ENCODE peak calls at places on chromosomes 13 and 19, in nine cellular contexts. One of them, this sample, is unnamed.

GRCh38 chr13:72896869-72897268 is 114.9 kb downstream of the PIBF1 start:
- DNase-seq in C1 segment of cervical spinal cord: no peak
- DNase-seq in naive B cell: no peak
- DNase-seq in OCI-LY7: no peak
- DNase-seq in stimulated activated CD8-positive, alpha-beta memory T cell treated with anti-CD3 and anti-CD28 coated beads, Interleukin-4, amount 100 ng/mL, for 1 hour: no peak
- DNase-seq in G401: no peak
- DNase-seq in activated gamma-delta T cell treated with Interleukin-2 at 50 U/mL for 16 hours: no peak
- DNase-seq in retinal pigment epithelial cell: no peak
- DNase-seq in AG10803: no peak
- DNase-seq in this sample: no peak

GRCh38 chr13:26262156-26262555 is 8.2 kb downstream of the CDK8 start:
- DNase-seq in OCI-LY7: no peak
- DNase-seq in naive B cell: no peak
- DNase-seq in activated gamma-delta T cell treated with Interleukin-2 at 50 U/mL for 16 hours: no peak
- DNase-seq in C1 segment of cervical spinal cord: no peak
- DNase-seq in retinal pigment epithelial cell: no peak
- DNase-seq in stimulated activated CD8-positive, alpha-beta memory T cell treated with anti-CD3 and anti-CD28 coated beads, Interleukin-4, amount 100 ng/mL, for 1 hour: no peak
- DNase-seq in G401: no peak
- DNase-seq in AG10803: no peak
- DNase-seq in this sample: no peak

GRCh38 chr13:22744688-22745452 is 435.9 kb upstream of the SGCG start:
- DNase-seq in retinal pigment epithelial cell: no peak
- DNase-seq in C1 segment of cervical spinal cord: no peak
- DNase-seq in stimulated activated CD8-positive, alpha-beta memory T cell treated with anti-CD3 and anti-CD28 coated beads, Interleukin-4, amount 100 ng/mL, for 1 hour: no peak
- DNase-seq in activated gamma-delta T cell treated with Interleukin-2 at 50 U/mL for 16 hours: no peak
- DNase-seq in AG10803: no peak
- DNase-seq in G401: no peak
- DNase-seq in naive B cell: no peak
- DNase-seq in OCI-LY7: no peak
- DNase-seq in this sample: no peak

GRCh38 chr13:27619711-27620376 is 485 bp downstream of the LNX2 start:
- DNase-seq in AG10803: peak
- DNase-seq in OCI-LY7: peak
- DNase-seq in G401: peak
- DNase-seq in C1 segment of cervical spinal cord: peak
- DNase-seq in activated gamma-delta T cell treated with Interleukin-2 at 50 U/mL for 16 hours: peak
- DNase-seq in retinal pigment epithelial cell: no peak
- DNase-seq in stimulated activated CD8-positive, alpha-beta memory T cell treated with anti-CD3 and anti-CD28 coated beads, Interleukin-4, amount 100 ng/mL, for 1 hour: peak
- DNase-seq in naive B cell: no peak
- DNase-seq in this sample: peak

GRCh38 chr13:111343186-111343805 is 22.9 kb downstream of the TEX29 start:
- DNase-seq in naive B cell: no peak
- DNase-seq in retinal pigment epithelial cell: no peak
- DNase-seq in C1 segment of cervical spinal cord: no peak
- DNase-seq in G401: no peak
- DNase-seq in AG10803: no peak
- DNase-seq in activated gamma-delta T cell treated with Interleukin-2 at 50 U/mL for 16 hours: no peak
- DNase-seq in stimulated activated CD8-positive, alpha-beta memory T cell treated with anti-CD3 and anti-CD28 coated beads, Interleukin-4, amount 100 ng/mL, for 1 hour: no peak
- DNase-seq in OCI-LY7: no peak
- DNase-seq in this sample: no peak

GRCh38 chr13:34467450-34468083 is 474.5 kb upstream of the NBEA start:
- DNase-seq in naive B cell: no peak
- DNase-seq in activated gamma-delta T cell treated with Interleukin-2 at 50 U/mL for 16 hours: no peak
- DNase-seq in stimulated activated CD8-positive, alpha-beta memory T cell treated with anti-CD3 and anti-CD28 coated beads, Interleukin-4, amount 100 ng/mL, for 1 hour: no peak
- DNase-seq in retinal pigment epithelial cell: no peak
- DNase-seq in G401: no peak
- DNase-seq in AG10803: no peak
- DNase-seq in C1 segment of cervical spinal cord: no peak
- DNase-seq in OCI-LY7: no peak
- DNase-seq in this sample: no peak

GRCh38 chr13:112455476-112456059 is 79.4 kb downstream of the SPACA7 start:
- DNase-seq in OCI-LY7: no peak
- DNase-seq in G401: no peak
- DNase-seq in stimulated activated CD8-positive, alpha-beta memory T cell treated with anti-CD3 and anti-CD28 coated beads, Interleukin-4, amount 100 ng/mL, for 1 hour: no peak
- DNase-seq in AG10803: no peak
- DNase-seq in retinal pigment epithelial cell: no peak
- DNase-seq in C1 segment of cervical spinal cord: no peak
- DNase-seq in naive B cell: no peak
- DNase-seq in activated gamma-delta T cell treated with Interleukin-2 at 50 U/mL for 16 hours: no peak
- DNase-seq in this sample: no peak

GRCh38 chr19:32580353-32580900 is 563 bp upstream of the PDCD5 start:
- DNase-seq in AG10803: no peak
- DNase-seq in stimulated activated CD8-positive, alpha-beta memory T cell treated with anti-CD3 and anti-CD28 coated beads, Interleukin-4, amount 100 ng/mL, for 1 hour: no peak
- DNase-seq in retinal pigment epithelial cell: no peak
- DNase-seq in naive B cell: no peak
- DNase-seq in G401: no peak
- DNase-seq in OCI-LY7: peak
- DNase-seq in activated gamma-delta T cell treated with Interleukin-2 at 50 U/mL for 16 hours: no peak
- DNase-seq in C1 segment of cervical spinal cord: no peak
- DNase-seq in this sample: no peak

GRCh38 chr13:27728271-27728670 is 64.0 kb upstream of the GSX1 start:
- DNase-seq in G401: peak
- DNase-seq in retinal pigment epithelial cell: no peak
- DNase-seq in OCI-LY7: no peak
- DNase-seq in AG10803: no peak
- DNase-seq in C1 segment of cervical spinal cord: peak
- DNase-seq in activated gamma-delta T cell treated with Interleukin-2 at 50 U/mL for 16 hours: no peak
- DNase-seq in stimulated activated CD8-positive, alpha-beta memory T cell treated with anti-CD3 and anti-CD28 coated beads, Interleukin-4, amount 100 ng/mL, for 1 hour: no peak
- DNase-seq in naive B cell: no peak
- DNase-seq in this sample: no peak

GRCh38 chr19:55255618-55256423 is 3.0 kb downstream of the PPP6R1 start:
- DNase-seq in AG10803: peak
- DNase-seq in OCI-LY7: peak
- DNase-seq in C1 segment of cervical spinal cord: no peak
- DNase-seq in G401: no peak
- DNase-seq in activated gamma-delta T cell treated with Interleukin-2 at 50 U/mL for 16 hours: peak
- DNase-seq in naive B cell: peak
- DNase-seq in stimulated activated CD8-positive, alpha-beta memory T cell treated with anti-CD3 and anti-CD28 coated beads, Interleukin-4, amount 100 ng/mL, for 1 hour: no peak
- DNase-seq in retinal pigment epithelial cell: no peak
- DNase-seq in this sample: no peak

GRCh38 chr13:95822303-95822702 is 145.4 kb downstream of the DNAJC3 start:
- DNase-seq in OCI-LY7: no peak
- DNase-seq in stimulated activated CD8-positive, alpha-beta memory T cell treated with anti-CD3 and anti-CD28 coated beads, Interleukin-4, amount 100 ng/mL, for 1 hour: no peak
- DNase-seq in retinal pigment epithelial cell: no peak
- DNase-seq in AG10803: no peak
- DNase-seq in activated gamma-delta T cell treated with Interleukin-2 at 50 U/mL for 16 hours: no peak
- DNase-seq in G401: no peak
- DNase-seq in C1 segment of cervical spinal cord: no peak
- DNase-seq in naive B cell: no peak
- DNase-seq in this sample: no peak

GRCh38 chr19:3836887-3837286 is 32.0 kb downstream of the ZFR2 start:
- DNase-seq in C1 segment of cervical spinal cord: no peak
- DNase-seq in naive B cell: no peak
- DNase-seq in AG10803: no peak
- DNase-seq in OCI-LY7: no peak
- DNase-seq in G401: no peak
- DNase-seq in activated gamma-delta T cell treated with Interleukin-2 at 50 U/mL for 16 hours: peak
- DNase-seq in stimulated activated CD8-positive, alpha-beta memory T cell treated with anti-CD3 and anti-CD28 coated beads, Interleukin-4, amount 100 ng/mL, for 1 hour: no peak
- DNase-seq in retinal pigment epithelial cell: no peak
- DNase-seq in this sample: no peak

GRCh38 chr13:37495046-37495445 is 103.5 kb downstream of the POSTN start:
- DNase-seq in OCI-LY7: no peak
- DNase-seq in AG10803: peak
- DNase-seq in activated gamma-delta T cell treated with Interleukin-2 at 50 U/mL for 16 hours: no peak
- DNase-seq in G401: peak
- DNase-seq in naive B cell: no peak
- DNase-seq in retinal pigment epithelial cell: no peak
- DNase-seq in C1 segment of cervical spinal cord: no peak
- DNase-seq in stimulated activated CD8-positive, alpha-beta memory T cell treated with anti-CD3 and anti-CD28 coated beads, Interleukin-4, amount 100 ng/mL, for 1 hour: no peak
- DNase-seq in this sample: no peak

GRCh38 chr19:4910594-4911273 is 1.4 kb downstream of the UHRF1 start:
- DNase-seq in activated gamma-delta T cell treated with Interleukin-2 at 50 U/mL for 16 hours: no peak
- DNase-seq in stimulated activated CD8-positive, alpha-beta memory T cell treated with anti-CD3 and anti-CD28 coated beads, Interleukin-4, amount 100 ng/mL, for 1 hour: no peak
- DNase-seq in C1 segment of cervical spinal cord: peak
- DNase-seq in naive B cell: no peak
- DNase-seq in AG10803: peak
- DNase-seq in G401: no peak
- DNase-seq in retinal pigment epithelial cell: no peak
- DNase-seq in OCI-LY7: peak
- DNase-seq in this sample: no peak

GRCh38 chr19:18202759-18203407 is 959 bp downstream of the RAB3A start:
- DNase-seq in retinal pigment epithelial cell: no peak
- DNase-seq in naive B cell: no peak
- DNase-seq in OCI-LY7: peak
- DNase-seq in activated gamma-delta T cell treated with Interleukin-2 at 50 U/mL for 16 hours: no peak
- DNase-seq in stimulated activated CD8-positive, alpha-beta memory T cell treated with anti-CD3 and anti-CD28 coated beads, Interleukin-4, amount 100 ng/mL, for 1 hour: no peak
- DNase-seq in G401: peak
- DNase-seq in C1 segment of cervical spinal cord: peak
- DNase-seq in AG10803: no peak
- DNase-seq in this sample: peak

This sample was measured in caudate nucleus.